ENCODE peak calls at places on chromosomes 1 and 21, in four cellular contexts. One of them, this sample, is unnamed.

GRCh38 chr1:85061711-85062424 is 13.6 kb upstream of the MCOLN3 start:
- DNase-seq in SK-N-SH: peak; percentile 88
- DNase-seq in K562: peak; percentile 77
- DNase-seq in GM12878: peak; percentile 92
- DNase-seq in this sample: peak; percentile 35

GRCh38 chr21:34180406-34180805 is 107.0 kb downstream of the MRPS6 start:
- DNase-seq in SK-N-SH: no peak
- DNase-seq in K562: no peak
- DNase-seq in GM12878: no peak
- DNase-seq in this sample: no peak

GRCh38 chr1:36712151-36712550 is 229.4 kb upstream of the CSF3R start:
- DNase-seq in SK-N-SH: no peak
- DNase-seq in K562: no peak
- DNase-seq in GM12878: no peak
- DNase-seq in this sample: no peak

GRCh38 chr21:42227909-42228708 is 9.2 kb downstream of the ABCG1 start:
- DNase-seq in SK-N-SH: peak; percentile 45
- DNase-seq in K562: peak; percentile 77
- DNase-seq in GM12878: peak; percentile 85
- DNase-seq in this sample: peak; percentile 39

GRCh38 chr1:208207388-208208131 is 36.6 kb downstream of the PLXNA2 start:
- DNase-seq in SK-N-SH: no peak
- DNase-seq in K562: no peak
- DNase-seq in GM12878: no peak
- DNase-seq in this sample: peak; percentile 84

GRCh38 chr1:206037521-206037920 is 13.8 kb upstream of the CTSE start:
- DNase-seq in SK-N-SH: no peak
- DNase-seq in K562: no peak
- DNase-seq in GM12878: no peak
- DNase-seq in this sample: no peak

GRCh38 chr1:98903261-98903660 is 101.4 kb downstream of the PLPPR5 start:
- DNase-seq in SK-N-SH: no peak
- DNase-seq in K562: no peak
- DNase-seq in GM12878: no peak
- DNase-seq in this sample: no peak

GRCh38 chr1:36520056-36520455 is 37.3 kb upstream of the CSF3R start:
- DNase-seq in SK-N-SH: no peak
- DNase-seq in K562: no peak
- DNase-seq in GM12878: no peak
- DNase-seq in this sample: no peak

GRCh38 chr21:18318156-18318555 is 73.5 kb downstream of the CHODL start:
- DNase-seq in SK-N-SH: no peak
- DNase-seq in K562: no peak
- DNase-seq in GM12878: no peak
- DNase-seq in this sample: no peak

GRCh38 chr1:45038661-45039364 is 26.8 kb downstream of the UROD start:
- DNase-seq in SK-N-SH: no peak
- DNase-seq in K562: peak; percentile 84
- DNase-seq in GM12878: no peak
- DNase-seq in this sample: peak; percentile 82

GRCh38 chr1:9942399-9942938 is 722 bp downstream of the LZIC start:
- DNase-seq in SK-N-SH: peak; percentile 66
- DNase-seq in K562: peak; percentile 40
- DNase-seq in GM12878: peak; percentile 55
- DNase-seq in this sample: peak; percentile 58

GRCh38 chr1:100354971-100355394 is 2.7 kb downstream of the CDC14A start:
- DNase-seq in SK-N-SH: no peak
- DNase-seq in K562: no peak
- DNase-seq in GM12878: no peak
- DNase-seq in this sample: peak; percentile 66
- TF ChIP-seq FOXM1 in SK-N-SH: no peak
- TF ChIP-seq FOXM1 in K562: no peak
- TF ChIP-seq FOXM1 in GM12878: no peak
- TF ChIP-seq FOXM1 in this sample: no peak

GRCh38 chr21:35563885-35564451 is 496.4 kb downstream of the SETD4 start:
- DNase-seq in SK-N-SH: no peak
- DNase-seq in K562: no peak
- DNase-seq in GM12878: no peak
- DNase-seq in this sample: no peak
- TF ChIP-seq USF2 in SK-N-SH: no peak
- TF ChIP-seq USF2 in K562: no peak
- TF ChIP-seq USF2 in GM12878: no peak
- TF ChIP-seq USF2 in this sample: no peak

GRCh38 chr1:160206421-160207117 is 1.4 kb downstream of the PEA15 start:
- DNase-seq in SK-N-SH: peak; percentile 44
- DNase-seq in K562: no peak
- DNase-seq in GM12878: no peak
- DNase-seq in this sample: no peak
- TF ChIP-seq FOXM1 in SK-N-SH: no peak
- TF ChIP-seq FOXM1 in K562: no peak
- TF ChIP-seq FOXM1 in GM12878: no peak
- TF ChIP-seq FOXM1 in this sample: no peak

DNA sequence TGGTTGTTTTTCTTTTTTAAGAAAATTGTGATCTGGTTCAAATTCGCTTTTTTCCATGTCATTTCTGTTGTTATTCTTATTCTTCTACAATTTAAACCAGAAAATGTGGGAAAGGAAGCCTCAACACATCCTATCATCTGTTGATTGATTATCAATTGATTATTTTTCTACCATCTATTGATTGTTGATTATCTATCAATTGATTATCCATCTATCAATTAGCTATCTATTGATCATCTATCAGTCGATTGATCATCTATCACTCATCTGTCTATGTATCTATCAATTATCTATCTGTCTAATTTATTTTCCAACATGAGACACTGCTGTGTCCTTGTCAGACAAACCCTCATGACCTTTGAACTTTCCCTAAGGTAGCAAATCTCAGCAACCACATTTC is 136.1 kb upstream of the ARHGEF16 start:
- DNase-seq in SK-N-SH: no peak
- DNase-seq in K562: no peak
- DNase-seq in GM12878: no peak
- DNase-seq in this sample: no peak
- TF ChIP-seq USF2 in SK-N-SH: no peak
- TF ChIP-seq USF2 in K562: no peak
- TF ChIP-seq USF2 in GM12878: no peak
- TF ChIP-seq USF2 in this sample: no peak

GRCh38 chr1:227793948-227794812 is 21.3 kb upstream of the PRSS38 start:
- DNase-seq in SK-N-SH: peak; percentile 89
- DNase-seq in K562: no peak
- DNase-seq in GM12878: no peak
- DNase-seq in this sample: no peak
- TF ChIP-seq FOXM1 in SK-N-SH: peak; percentile 36
- TF ChIP-seq FOXM1 in K562: no peak
- TF ChIP-seq FOXM1 in GM12878: no peak
- TF ChIP-seq FOXM1 in this sample: no peak

This sample was measured in HepG2.